ENCODE peak calls at places on chromosomes 3 and 15, in eight cellular contexts. Z is uterus; R is neuronal stem cell; J is psoas muscle; O is adrenal gland; B is transverse colon; P is heart right ventricle; U is CD8-positive, alpha-beta T cell. Q is an unnamed sample. For H3K4me1 and H3K36me3, the result is how much of the 10 kb centered on the place peaks cover.

GRCh38 chr15:55681631-55682030 is 61.3 kb downstream of the PRTG start:
- DNase-seq in R (no peak), B (no peak), Z (no peak), U (no peak), O (no peak), P (no peak), J (no peak), Q (no peak)

GRCh38 chr3:148974726-148975125 is 16.6 kb upstream of the GYG1 start:
- DNase-seq in B (no peak), Z (no peak), U (no peak), R (no peak), O (no peak), J (no peak), P (no peak), Q (no peak)

GRCh38 chr15:74933573-74933972 is 4.3 kb downstream of the COX5A start:
- DNase-seq in J (no peak), R (no peak), B (no peak), P (no peak), U (no peak), O (no peak), Z (no peak), Q (no peak)

GRCh38 chr3:44648564-44649229 is at the start of gene ZNF35:
- DNase-seq in B (peak), U (peak), Z (peak), P (peak), R (peak), O (peak), J (peak), Q (peak)

GRCh38 chr3:189790658-189791057 is 159.5 kb downstream of the TP63 start:
- DNase-seq in P (no peak), Z (no peak), R (no peak), U (no peak), B (no peak), O (no peak), J (no peak), Q (peak)

GRCh38 chr3:157369712-157370447 is 66.8 kb upstream of the PTX3 start:
- DNase-seq in J (no peak), R (no peak), B (no peak), Z (no peak), P (no peak), O (no peak), U (no peak), Q (no peak)

GRCh38 chr3:110301781-110302180 is 769.8 kb upstream of the NECTIN3 start:
- DNase-seq in O (no peak), R (no peak), Z (no peak), J (no peak), B (no peak), P (no peak), U (no peak), Q (no peak)

GRCh38 chr3:172132159-172132586 is 92.8 kb downstream of the FNDC3B start:
- DNase-seq in Z (no peak), B (no peak), U (no peak), R (no peak), O (no peak), P (no peak), J (no peak), Q (no peak)

GRCh38 chr15:54373332-54373731 is 395.1 kb downstream of the UNC13C start:
- DNase-seq in J (no peak), U (no peak), Z (no peak), O (no peak), R (no peak), B (no peak), P (no peak), Q (no peak)

GRCh38 chr15:54566654-54567053 is 588.4 kb downstream of the UNC13C start:
- DNase-seq in B (no peak), U (no peak), P (no peak), R (no peak), J (no peak), Z (no peak), O (no peak), Q (no peak)

GRCh38 chr15:39788800-39789565 is 6.3 kb upstream of the FSIP1 start:
- DNase-seq in P (no peak), J (no peak), O (no peak), Z (no peak), R (no peak), U (no peak), B (no peak), Q (no peak)

GRCh38 chr3:184149123-184149522 is 6.1 kb upstream of the DVL3 start:
- DNase-seq in O (no peak), P (no peak), B (no peak), J (no peak), U (no peak), R (no peak), Z (no peak), Q (no peak)

GRCh38 chr15:60763668-60764067 is 284.7 kb upstream of the ICE2 start:
- DNase-seq in U (no peak), R (no peak), Z (no peak), O (no peak), J (no peak), B (no peak), P (no peak), Q (no peak)

GRCh38 chr3:160612386-160613115 is 47.2 kb upstream of the KPNA4 start:
- DNase-seq in P (no peak), O (no peak), U (no peak), R (no peak), B (no peak), Z (no peak), J (no peak), Q (no peak)

GRCh38 chr15:38038659-38039442 is 104.4 kb downstream of the TMCO5A start:
- DNase-seq in O (no peak), J (no peak), P (no peak), U (no peak), R (no peak), B (no peak), Z (no peak), Q (no peak)

GRCh38 chr3:37953226-37953625 is 37.4 kb upstream of the VILL start:
- DNase-seq in O (no peak), U (no peak), J (no peak), P (no peak), R (no peak), B (no peak), Z (no peak), Q (no peak)

GRCh38 chr3:123657578-123657977 is 72.7 kb upstream of the HACD2 start:
- DNase-seq in O (no peak), P (no peak), J (no peak), B (peak), U (no peak), Z (peak), R (no peak), Q (no peak)

GRCh38 chr15:92921215-92922131 is 21.3 kb downstream of the CHD2 start:
- DNase-seq in O (no peak), B (no peak), J (no peak), Z (no peak), U (no peak), P (no peak), R (no peak), Q (no peak)

GRCh38 chr15:92922405-92923002 is 22.4 kb downstream of the CHD2 start:
- DNase-seq in O (no peak), Z (no peak), J (no peak), B (no peak), R (no peak), U (no peak), P (no peak), Q (no peak)

GRCh38 chr15:92917606-92918407 is 17.7 kb downstream of the CHD2 start:
- DNase-seq in Z (peak), R (peak), O (peak), J (peak), U (peak), B (peak), P (peak), Q (peak)

GRCh38 chr15:92924216-92924615 is 24.1 kb downstream of the CHD2 start:
- DNase-seq in U (no peak), J (no peak), R (no peak), O (no peak), P (peak), B (no peak), Z (no peak), Q (no peak)

DNA sequence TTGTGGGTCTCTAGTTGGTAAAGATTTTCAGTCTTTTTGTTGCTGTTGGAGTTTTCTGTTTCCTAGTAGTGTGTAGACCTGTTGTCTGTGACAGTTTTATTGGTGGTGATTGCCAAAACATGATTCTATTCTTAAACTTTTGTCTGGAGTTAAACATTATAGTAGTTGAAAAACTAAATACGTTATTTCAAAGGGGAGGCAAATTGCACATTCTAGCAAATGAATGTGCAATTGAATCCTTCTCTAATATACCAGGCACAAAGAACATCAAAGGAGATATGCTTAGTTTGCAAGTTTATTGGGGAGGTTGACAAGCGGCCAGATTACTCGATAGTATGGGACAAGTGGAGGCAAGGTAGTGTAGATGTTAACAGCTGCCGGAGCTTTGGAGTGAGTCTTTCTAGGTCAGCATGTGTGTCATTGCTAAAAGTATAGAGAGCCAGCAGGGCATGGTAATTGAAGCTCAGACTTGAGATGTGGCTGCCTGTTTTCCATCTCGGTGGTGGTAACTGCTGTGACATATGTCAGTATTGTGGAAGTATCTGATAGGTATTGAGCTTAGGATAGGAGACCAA is 20.6 kb downstream of the CHD2 start:
- DNase-seq in O (no peak), B (no peak), U (no peak), R (no peak), P (no peak), Z (no peak), J (no peak), Q (no peak)
- H3K4me1 ChIP-seq in O (under half), B (half or more), U (half or more), R (under half), P (half or more), Z (under half), J (half or more), Q (under half)

DNA sequence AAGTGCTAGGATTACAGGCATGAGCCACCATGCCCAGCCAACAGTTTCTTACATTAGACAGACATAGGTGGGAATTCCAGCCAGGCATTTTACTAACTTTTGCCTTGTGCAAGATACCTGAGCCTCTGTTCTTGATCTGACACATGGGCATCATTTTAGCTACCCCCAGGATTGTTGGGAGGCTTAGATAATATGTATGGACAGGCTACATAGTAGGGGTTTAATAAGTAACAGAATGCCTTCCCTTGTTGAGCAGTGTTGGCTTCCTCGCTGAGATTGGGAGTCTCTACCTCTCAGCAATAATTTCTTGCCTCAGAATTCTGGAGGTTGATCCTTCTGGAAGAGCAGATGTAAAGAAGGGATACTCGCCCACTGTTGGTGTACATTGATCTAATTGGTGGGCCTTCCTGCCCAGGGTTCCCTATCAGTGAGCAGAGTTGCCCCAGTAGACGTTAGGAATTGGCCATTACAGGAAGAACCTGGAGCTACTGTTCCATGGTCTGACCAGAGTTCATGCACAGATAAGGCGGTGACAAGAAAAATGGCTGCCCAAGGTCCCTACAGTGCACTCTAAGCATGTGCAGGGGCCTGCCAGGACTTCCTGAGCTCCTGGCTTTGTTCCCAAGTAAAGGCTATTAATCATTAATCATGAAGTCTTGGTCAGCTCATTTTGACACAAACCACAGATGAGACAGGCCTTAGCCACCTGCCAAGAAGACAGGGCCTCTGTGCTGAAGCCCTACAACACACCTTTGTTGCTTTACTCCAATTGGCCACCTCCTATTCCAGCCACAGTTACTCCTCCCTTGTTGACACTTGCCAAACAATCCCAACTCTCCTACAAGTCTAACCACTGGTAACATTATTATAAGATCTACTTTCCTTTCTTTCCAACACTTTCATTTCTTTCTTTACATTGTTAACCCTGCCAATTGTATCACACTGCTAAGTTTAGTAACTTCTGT is 5.0 kb upstream of the IL17RE start:
- DNase-seq in J (no peak), Z (no peak), R (no peak), O (peak), B (peak), U (no peak), P (no peak), Q (no peak)
- H3K27ac ChIP-seq in J (no peak), Z (peak), R (no peak), O (peak), B (peak), U (no peak), P (no peak), Q (no peak)

DNA sequence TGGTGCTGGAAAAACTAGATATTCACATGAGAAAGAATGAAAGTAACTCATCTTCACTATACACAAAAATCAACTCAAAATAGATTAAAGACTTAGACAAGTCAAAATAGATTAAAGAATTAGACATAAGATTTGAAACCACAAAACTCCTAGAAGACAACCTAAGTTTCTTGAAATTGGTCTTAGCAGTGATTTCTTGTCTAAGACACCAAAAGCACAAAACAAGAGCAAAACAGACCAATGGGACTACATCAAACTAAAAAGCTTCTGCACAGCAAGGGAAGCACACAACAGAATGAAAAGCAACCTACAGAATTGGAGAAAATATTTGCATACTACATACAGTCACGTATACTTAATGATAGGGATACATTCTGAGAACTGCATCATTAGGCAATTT is 6.5 kb upstream of the VPS39 start:
- DNase-seq in O (no peak), J (no peak), Z (no peak), U (no peak), P (no peak), B (no peak), R (no peak), Q (no peak)
- H3K36me3 ChIP-seq in O (half or more), J (under half), Z (under half), U (under half), P (half or more), B (under half), R (under half), Q (half or more)

GRCh38 chr3:64187065-64187959 is 38.0 kb downstream of the PRICKLE2 start:
- DNase-seq in Z (peak), B (peak), P (peak), R (no peak), J (no peak), O (peak), U (no peak), Q (peak)

GRCh38 chr3:64186667-64187064 is 38.6 kb downstream of the PRICKLE2 start:
- DNase-seq in O (no peak), B (no peak), Z (no peak), R (no peak), J (no peak), P (no peak), U (no peak), Q (no peak)

GRCh38 chr3:64184621-64185020 is 40.6 kb downstream of the PRICKLE2 start:
- DNase-seq in O (no peak), P (no peak), B (no peak), U (no peak), J (no peak), Z (no peak), R (no peak), Q (no peak)

GRCh38 chr3:64188810-64189560 is 36.3 kb downstream of the PRICKLE2 start:
- DNase-seq in B (no peak), Z (peak), P (peak), J (no peak), O (peak), R (no peak), U (no peak), Q (peak)

GRCh38 chr3:64185436-64185835 is 39.8 kb downstream of the PRICKLE2 start:
- DNase-seq in O (no peak), R (no peak), P (no peak), Z (no peak), B (no peak), U (no peak), J (no peak), Q (no peak)
- H3K4me1 ChIP-seq in O (under half), R (under half), P (half or more), Z (under half), B (under half), U (under half), J (under half), Q (half or more)

DNA sequence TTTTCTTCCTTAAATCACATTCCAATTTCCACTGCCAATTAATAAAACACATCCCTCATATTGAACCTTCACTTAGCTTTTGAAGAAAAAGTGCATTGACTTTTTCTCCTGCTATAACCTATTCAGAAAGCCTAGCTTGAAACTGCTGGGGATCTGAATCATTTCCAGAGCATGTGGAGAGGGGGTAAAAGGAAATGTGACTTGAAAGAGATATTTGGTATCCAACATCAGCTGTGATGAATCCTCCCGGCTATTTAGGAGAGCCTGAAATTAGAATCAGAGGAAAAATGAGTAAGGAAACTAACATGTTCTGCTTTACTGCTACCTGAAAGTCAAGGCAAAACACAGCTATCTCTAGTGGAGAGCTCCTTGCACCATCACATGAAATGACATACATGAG is 2.6 kb upstream of the GNB5 start:
- DNase-seq in J (no peak), B (no peak), O (no peak), U (no peak), R (no peak), P (no peak), Z (no peak), Q (no peak)
- H3K27ac ChIP-seq in J (no peak), B (no peak), O (no peak), U (no peak), R (no peak), P (no peak), Z (no peak), Q (no peak)

GRCh38 chr3:132623646-132624045 is 26.6 kb downstream of the ACKR4 start:
- DNase-seq in O (no peak), J (no peak), R (no peak), P (no peak), Z (no peak), B (no peak), U (no peak), Q (no peak)

GRCh38 chr3:132628157-132628556 is 31.1 kb downstream of the ACKR4 start:
- DNase-seq in J (no peak), O (no peak), R (no peak), B (no peak), U (no peak), P (no peak), Z (no peak), Q (no peak)

GRCh38 chr3:132626955-132627354 is 29.9 kb downstream of the ACKR4 start:
- DNase-seq in O (no peak), R (no peak), U (no peak), B (no peak), J (no peak), P (no peak), Z (no peak), Q (no peak)

GRCh38 chr3:132624790-132625189 is 27.7 kb downstream of the ACKR4 start:
- DNase-seq in P (no peak), R (no peak), Z (no peak), B (no peak), O (no peak), U (no peak), J (no peak), Q (no peak)

GRCh38 chr3:132625613-132626012 is 28.5 kb downstream of the ACKR4 start:
- DNase-seq in R (no peak), B (no peak), O (no peak), U (no peak), J (no peak), P (no peak), Z (no peak), Q (no peak)
- H3K36me3 ChIP-seq in R (under half), B (under half), O (under half), U (under half), J (under half), P (half or more), Z (under half), Q (under half)

GRCh38 chr3:14434105-14434504 is 31.7 kb downstream of the SLC6A6 start:
- DNase-seq in O (peak), P (no peak), R (no peak), U (no peak), B (no peak), J (peak), Z (no peak), Q (no peak)
- H3K4me1 ChIP-seq in O (half or more), P (half or more), R (under half), U (half or more), B (half or more), J (half or more), Z (under half), Q (half or more)

GRCh38 chr3:14448063-14448462 is 45.7 kb downstream of the SLC6A6 start:
- DNase-seq in U (no peak), R (no peak), O (no peak), J (no peak), B (no peak), P (no peak), Z (no peak), Q (no peak)
- H3K27ac ChIP-seq in U (no peak), R (no peak), O (peak), J (no peak), B (no peak), P (no peak), Z (no peak), Q (no peak)

GRCh38 chr3:113795693-113796092 is 42.9 kb upstream of the GRAMD1C start:
- DNase-seq in Z (no peak), B (no peak), R (no peak), U (no peak), J (no peak), P (no peak), O (no peak), Q (no peak)

GRCh38 chr3:113794526-113794925 is 44.1 kb upstream of the GRAMD1C start:
- DNase-seq in R (no peak), B (no peak), J (no peak), O (no peak), P (no peak), U (no peak), Z (no peak), Q (no peak)

GRCh38 chr3:113791381-113791780 is 44.5 kb downstream of the ATP6V1A start:
- DNase-seq in P (no peak), O (no peak), U (no peak), B (no peak), Z (no peak), J (no peak), R (no peak), Q (no peak)
- H3K36me3 ChIP-seq in P (half or more), O (half or more), U (under half), B (under half), Z (under half), J (under half), R (under half), Q (under half)

Q was measured in SJSA1.